ENCODE peak calls at places on chromosomes 6 and 20, in seven cellular contexts. U, I, O, P, Q, V and S are unnamed samples.

GRCh38 chr6:48449002-48449401 is 338.0 kb upstream of the PTCHD4 start:
- DNase-seq in V (peak), Q (no peak), I (no peak), P (no peak), O (no peak), U (no peak), S (no peak)

GRCh38 chr20:31595654-31596411 is 9.3 kb upstream of the ID1 start:
- DNase-seq in O (no peak), V (peak), I (peak), Q (peak), P (peak), U (no peak), S (peak)

GRCh38 chr6:138493413-138493812 is 5.9 kb downstream of the NHSL1 start:
- DNase-seq in Q (no peak), I (peak), U (no peak), V (peak), P (no peak), O (no peak), S (no peak)

GRCh38 chr20:48769111-48769879 is 58.5 kb downstream of the PREX1 start:
- DNase-seq in I (no peak), Q (no peak), P (peak), V (peak), O (peak), U (peak), S (no peak)

GRCh38 chr20:37702643-37703337 is 9.0 kb downstream of the CTNNBL1 start:
- DNase-seq in O (no peak), P (no peak), I (no peak), Q (no peak), V (no peak), U (no peak), S (no peak)

GRCh38 chr6:32967151-32968091 is 973 bp upstream of the BRD2 start:
- DNase-seq in P (peak), V (peak), U (peak), I (no peak), O (no peak), Q (peak), S (no peak)

GRCh38 chr6:135667694-135668455 is 170.3 kb upstream of the AHI1 start:
- DNase-seq in O (no peak), U (no peak), V (peak), P (peak), Q (no peak), I (peak), S (no peak)

GRCh38 chr6:11653028-11653583 is 115.6 kb downstream of the TMEM170B start:
- DNase-seq in V (peak), U (no peak), I (peak), O (no peak), P (no peak), Q (no peak), S (peak)

GRCh38 chr6:167141667-167142432 is 15.9 kb downstream of the GPR31 start:
- DNase-seq in P (peak), V (peak), Q (peak), I (peak), O (no peak), U (peak), S (peak)

GRCh38 chr6:140285998-140286690 is 911.7 kb upstream of the CITED2 start:
- DNase-seq in V (no peak), P (no peak), Q (no peak), I (no peak), O (no peak), U (no peak), S (no peak)

GRCh38 chr20:50464026-50464724 is 46.0 kb upstream of the PTPN1 start:
- DNase-seq in V (peak), I (peak), P (peak), Q (peak), U (peak), O (peak), S (peak)

GRCh38 chr6:164763788-164764187 is 545.6 kb downstream of the C6orf118 start:
- DNase-seq in V (no peak), P (no peak), U (no peak), O (no peak), Q (no peak), I (no peak), S (no peak)

GRCh38 chr6:6684365-6684833 is 95.9 kb downstream of the LY86 start:
- DNase-seq in I (no peak), V (no peak), O (no peak), Q (no peak), P (no peak), U (no peak), S (no peak)

GRCh38 chr6:39892490-39893129 is 41.7 kb downstream of the MOCS1 start:
- DNase-seq in I (peak), V (peak), U (peak), Q (peak), O (peak), P (peak), S (peak)

GRCh38 chr20:46406986-46407670 is 713 bp upstream of the ELMO2 start:
- DNase-seq in P (peak), U (peak), O (no peak), V (no peak), Q (peak), I (no peak), S (no peak)

GRCh38 chr20:57564951-57565642 is 4.2 kb downstream of the PCK1 start:
- DNase-seq in U (no peak), I (no peak), V (no peak), P (no peak), Q (no peak), O (no peak), S (no peak)

GRCh38 chr6:151658091-151658490 is 149.4 kb upstream of the ESR1 start:
- DNase-seq in P (no peak), Q (no peak), U (no peak), V (no peak), O (no peak), I (no peak), S (no peak)

GRCh38 chr6:79574636-79575035 is 37.4 kb upstream of the LCA5 start:
- DNase-seq in U (no peak), I (peak), P (no peak), Q (no peak), O (no peak), V (peak), S (peak)

GRCh38 chr6:150900049-150900448 is 34.5 kb downstream of the MTHFD1L start:
- DNase-seq in Q (no peak), O (no peak), V (peak), I (no peak), U (no peak), P (no peak), S (no peak)

GRCh38 chr20:62500237-62500864 is 24.6 kb upstream of the GATA5 start:
- DNase-seq in V (peak), O (peak), U (peak), I (peak), P (peak), Q (peak), S (peak)

GRCh38 chr6:5998741-5999687 is 7.7 kb downstream of the NRN1 start:
- DNase-seq in V (peak), Q (peak), O (no peak), I (peak), P (no peak), U (no peak), S (no peak)

GRCh38 chr6:151292974-151293373 is 53.2 kb downstream of the AKAP12 start:
- DNase-seq in I (no peak), P (no peak), O (no peak), U (no peak), Q (no peak), V (peak), S (no peak)

GRCh38 chr6:41274291-41274690 is 12.2 kb downstream of the TREM1 start:
- DNase-seq in V (no peak), P (no peak), O (no peak), I (no peak), Q (no peak), U (no peak), S (no peak)

GRCh38 chr6:110971458-110971857 is 10.4 kb upstream of the RPF2 start:
- DNase-seq in U (no peak), Q (no peak), O (no peak), I (no peak), P (no peak), V (peak), S (no peak)